ENCODE peak calls at places on chromosomes 1 and 21, in seven cellular contexts. O is mesenchymal stem cell, Q is astrocyte, N is trophoblast cell, D is neural progenitor cell, P is GM23248, E is mammary epithelial cell. F is an unnamed sample. For H3K4me1, the result is how much of the 10 kb centered on the place peaks cover.

GRCh38 chr1:172293379-172293778 is 127.1 kb upstream of the C1orf105 start:
- DNase-seq in O (peak), Q (peak), N (no peak), D (no peak), P (no peak), E (no peak), F (peak)

GRCh38 chr1:178536844-178537371 is 24.0 kb downstream of the TEX35 start:
- DNase-seq in O (peak), Q (peak), N (peak), D (no peak), P (peak), E (peak), F (peak)

GRCh38 chr1:228873714-228874113 is 138.4 kb downstream of the RHOU start:
- DNase-seq in O (no peak), Q (no peak), N (no peak), D (no peak), P (peak), E (no peak), F (no peak)

GRCh38 chr1:94597701-94598100 is 56.1 kb upstream of the F3 start:
- DNase-seq in O (peak), Q (peak), N (peak), D (no peak), P (peak), E (peak), F (peak)

GRCh38 chr1:240122639-240123604 is 31.2 kb downstream of the FMN2 start:
- DNase-seq in O (no peak), Q (peak), N (peak), D (peak), P (no peak), E (no peak), F (peak)

GRCh38 chr1:213201380-213202155 is 150.5 kb downstream of the RPS6KC1 start:
- DNase-seq in O (peak), Q (no peak), N (no peak), D (no peak), P (peak), E (peak), F (no peak)

GRCh38 chr1:115199416-115200132 is 110.3 kb upstream of the TSPAN2 start:
- DNase-seq in O (no peak), Q (no peak), N (no peak), D (no peak), P (no peak), E (no peak), F (no peak)

GRCh38 chr1:152182431-152182830 is 23.4 kb upstream of the RPTN start:
- DNase-seq in O (no peak), Q (peak), N (no peak), D (no peak), P (peak), E (no peak), F (no peak)

GRCh38 chr1:209937996-209938959 is at the start of gene SYT14:
- DNase-seq in O (peak), Q (peak), N (no peak), D (peak), P (peak), E (peak), F (peak)

GRCh38 chr21:31798842-31799691 is 67.1 kb upstream of the SCAF4 start:
- DNase-seq in O (no peak), Q (peak), N (peak), D (no peak), P (no peak), E (peak), F (no peak)

GRCh38 chr1:167431909-167432650 is 86.2 kb downstream of the CD247 start:
- DNase-seq in O (no peak), Q (no peak), N (no peak), D (no peak), P (no peak), E (no peak), F (peak)
- H3K4me2 ChIP-seq in O (no peak), Q (no peak), N (no peak), D (no peak), P (no peak), E (no peak), F (no peak)

DNA sequence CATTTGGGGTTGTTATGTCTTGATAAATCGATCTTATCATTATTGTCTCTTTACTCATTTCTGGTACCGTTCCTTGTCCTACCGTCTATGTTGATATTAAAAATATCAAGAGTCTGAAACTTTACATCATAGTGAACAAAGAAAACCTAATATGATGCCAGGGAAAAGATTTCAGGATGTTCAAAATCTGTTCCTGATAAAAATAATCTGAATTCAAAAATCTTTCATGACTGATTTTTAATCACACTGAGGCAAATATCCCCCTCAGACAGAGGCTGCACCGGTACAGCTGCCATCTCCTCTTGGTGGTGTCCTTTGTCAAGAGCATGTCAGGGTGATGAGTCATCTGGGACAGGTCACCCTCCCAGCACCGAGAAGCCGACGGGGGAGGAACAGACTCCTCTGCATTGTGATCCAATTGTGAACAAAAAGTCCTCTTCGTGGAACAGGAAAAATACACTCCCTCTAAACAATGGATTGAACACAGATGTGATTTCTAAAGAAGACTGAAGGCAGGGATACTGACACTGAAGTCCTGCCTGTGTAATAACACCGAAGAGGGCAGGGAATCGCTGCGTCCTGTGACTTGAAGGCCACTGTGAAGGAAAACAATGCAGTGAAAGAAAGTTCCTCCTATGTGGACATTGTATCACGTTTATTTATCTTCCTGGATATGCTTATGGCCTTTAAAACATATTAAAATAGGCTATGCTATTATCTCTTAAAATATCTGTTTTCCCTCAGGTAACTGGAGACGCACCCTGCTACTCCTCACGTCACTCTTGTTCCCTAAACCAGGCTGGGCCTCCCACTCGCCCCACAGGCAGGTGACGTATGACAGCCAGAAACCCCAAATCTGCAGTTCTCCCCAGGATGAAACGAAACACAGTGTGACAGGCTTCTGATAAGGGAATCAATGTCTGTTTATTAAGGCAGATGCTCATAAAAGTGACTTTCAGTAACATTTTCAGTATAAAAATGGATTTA is 4.3 kb upstream of the SPATC1L start:
- DNase-seq in O (peak), Q (peak), N (peak), D (no peak), P (peak), E (peak), F (no peak)
- H3K4me3 ChIP-seq in O (no peak), Q (no peak), N (no peak), D (no peak), P (peak), E (no peak), F (no peak)

GRCh38 chr1:173476197-173476663 is 905 bp upstream of the PRDX6 start:
- DNase-seq in O (no peak), Q (no peak), N (no peak), D (no peak), P (no peak), E (no peak), F (no peak)
- H3K4me1 ChIP-seq in O (under half), Q (under half), N (under half), D (under half), P (half or more), E (under half), F (half or more)

DNA sequence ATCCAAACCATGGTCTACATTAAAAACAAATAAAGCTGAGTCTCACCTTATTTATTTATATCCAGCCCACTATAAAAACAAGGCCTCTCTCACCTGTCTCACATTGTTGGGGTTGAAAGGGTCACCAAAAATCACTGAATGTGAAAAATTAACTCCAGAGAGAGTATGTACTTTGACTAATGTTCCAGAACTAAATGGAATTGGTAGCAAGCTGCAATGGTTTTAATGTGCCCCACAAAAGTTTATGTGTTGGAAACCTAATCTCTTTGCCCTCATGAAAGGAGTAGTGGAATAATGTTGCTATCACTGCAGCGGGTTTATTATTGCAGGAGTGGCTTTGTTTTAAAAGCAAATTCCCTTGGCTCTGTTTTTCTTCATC is 230.3 kb downstream of the LTN1 start:
- DNase-seq in O (no peak), Q (no peak), N (no peak), D (no peak), P (no peak), E (no peak), F (no peak)
- H3K4me2 ChIP-seq in O (no peak), Q (peak), N (no peak), D (no peak), P (peak), E (no peak), F (no peak)

GRCh38 chr1:22349302-22350043 is 102.2 kb upstream of the ZBTB40 start:
- DNase-seq in O (no peak), Q (no peak), N (no peak), D (no peak), P (no peak), E (no peak), F (peak)
- H3K4me3 ChIP-seq in O (no peak), Q (no peak), N (peak), D (no peak), P (no peak), E (no peak), F (no peak)

DNA sequence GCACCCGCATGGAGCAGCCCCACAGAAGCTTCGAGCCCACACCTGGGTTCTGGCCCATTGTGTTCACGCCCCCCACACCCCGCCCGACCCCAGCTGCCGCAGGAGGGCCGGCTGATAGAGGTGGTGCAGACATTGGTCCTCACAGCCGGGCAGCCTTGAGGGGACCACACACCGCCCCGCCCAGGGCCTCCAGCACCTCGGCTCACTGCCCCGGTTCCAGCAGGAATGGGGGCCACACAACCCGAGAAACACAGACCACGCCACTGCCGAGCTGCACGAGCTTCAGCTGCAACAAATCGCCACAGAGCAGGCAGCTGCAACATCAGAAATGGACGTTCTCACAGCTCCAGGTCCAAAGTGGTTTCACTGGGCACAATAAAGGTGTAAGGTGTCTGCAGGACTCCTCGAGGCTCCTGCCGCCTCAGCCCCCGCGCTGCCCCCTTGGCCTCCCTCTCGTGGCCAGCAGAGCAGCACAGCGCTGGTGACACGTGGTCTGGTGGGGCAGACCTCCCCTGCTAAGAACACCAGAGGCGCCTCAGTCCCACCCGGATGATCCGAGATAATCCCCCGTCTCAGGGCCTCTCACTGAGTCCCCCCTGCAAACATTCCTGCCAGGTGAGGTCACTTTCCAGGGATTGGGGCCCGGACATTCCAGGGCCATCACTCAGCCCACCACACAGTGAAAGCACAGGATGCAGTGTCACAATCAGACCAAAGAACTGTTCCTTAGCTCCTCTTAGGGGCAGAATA is 62.3 kb upstream of the ADARB1 start:
- DNase-seq in O (peak), Q (peak), N (peak), D (peak), P (peak), E (peak), F (peak)
- H3K4me1 ChIP-seq in O (under half), Q (under half), N (under half), D (under half), P (under half), E (under half), F (under half)

GRCh38 chr1:41370756-41371420 is 9.7 kb downstream of the FOXO6 start:
- DNase-seq in O (no peak), Q (no peak), N (no peak), D (no peak), P (no peak), E (no peak), F (peak)

GRCh38 chr1:41372600-41372993 is 11.4 kb downstream of the FOXO6 start:
- DNase-seq in O (no peak), Q (no peak), N (no peak), D (no peak), P (no peak), E (no peak), F (no peak)

GRCh38 chr1:41373373-41373772 is 12.1 kb downstream of the FOXO6 start:
- DNase-seq in O (no peak), Q (no peak), N (no peak), D (no peak), P (no peak), E (no peak), F (peak)

GRCh38 chr1:41370225-41370624 is 9.0 kb downstream of the FOXO6 start:
- DNase-seq in O (no peak), Q (no peak), N (peak), D (no peak), P (no peak), E (no peak), F (peak)

DNA sequence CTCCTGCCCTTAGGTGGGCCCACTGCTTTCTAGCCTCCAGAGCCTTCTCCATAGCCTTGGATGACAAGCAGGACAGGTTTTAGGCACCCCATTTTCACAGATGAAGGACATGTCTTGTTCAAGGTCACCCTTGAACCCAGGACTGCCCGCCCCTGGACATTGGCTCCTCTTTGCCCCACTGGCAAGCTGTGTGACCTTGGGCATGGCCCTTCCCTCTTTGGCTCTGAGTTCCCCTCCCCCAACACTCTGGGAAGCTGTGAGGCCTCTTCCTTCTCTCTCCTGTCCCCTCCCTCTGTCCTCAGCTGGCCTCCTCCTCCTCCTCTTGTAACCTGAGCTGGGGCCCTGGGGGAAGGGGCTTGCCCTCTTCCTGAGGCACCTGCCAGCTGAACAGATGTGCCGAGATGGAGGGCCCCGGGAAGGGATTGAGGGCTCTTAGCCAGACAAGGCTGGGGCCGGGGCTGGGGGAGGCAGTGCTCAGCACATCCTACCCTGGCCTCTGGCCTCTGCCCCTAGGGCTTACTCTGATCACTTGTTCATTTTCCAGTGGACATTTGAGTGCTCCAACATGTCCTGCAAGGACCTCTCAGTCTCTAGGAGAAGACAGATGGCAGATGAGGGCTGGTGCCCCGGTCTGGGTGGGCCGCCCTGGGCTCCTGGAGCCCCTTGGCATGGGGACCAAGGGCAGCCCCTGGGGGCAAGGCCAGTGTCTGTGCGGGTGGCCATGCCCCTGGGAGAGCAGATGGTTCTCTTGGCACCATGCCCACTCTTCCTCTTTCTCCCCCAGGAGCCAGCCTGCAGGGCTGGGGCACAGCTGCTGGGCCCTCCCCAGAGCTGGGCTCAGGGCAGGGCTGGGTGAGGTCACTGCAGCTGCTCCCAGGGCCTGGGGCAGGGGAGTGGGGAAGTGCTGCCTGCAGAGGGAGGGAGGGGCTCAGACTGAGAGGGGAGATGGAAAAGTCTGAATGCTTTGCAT is 10.7 kb downstream of the FOXO6 start:
- DNase-seq in O (no peak), Q (no peak), N (peak), D (peak), P (no peak), E (no peak), F (peak)
- H3K4me2 ChIP-seq in O (no peak), Q (no peak), N (no peak), D (peak), P (no peak), E (no peak), F (no peak)

GRCh38 chr1:201538618-201539551 is at the start of gene NAV1:
- DNase-seq in O (peak), Q (peak), N (peak), D (peak), P (peak), E (no peak), F (peak)

GRCh38 chr1:201537028-201537427 is 1.9 kb upstream of the NAV1 start:
- DNase-seq in O (no peak), Q (no peak), N (no peak), D (no peak), P (peak), E (no peak), F (no peak)

GRCh38 chr1:201536542-201536941 is 2.4 kb upstream of the NAV1 start:
- DNase-seq in O (peak), Q (peak), N (peak), D (no peak), P (peak), E (peak), F (peak)

GRCh38 chr1:201537467-201537866 is 1.5 kb upstream of the NAV1 start:
- DNase-seq in O (no peak), Q (no peak), N (no peak), D (no peak), P (no peak), E (no peak), F (no peak)

DNA sequence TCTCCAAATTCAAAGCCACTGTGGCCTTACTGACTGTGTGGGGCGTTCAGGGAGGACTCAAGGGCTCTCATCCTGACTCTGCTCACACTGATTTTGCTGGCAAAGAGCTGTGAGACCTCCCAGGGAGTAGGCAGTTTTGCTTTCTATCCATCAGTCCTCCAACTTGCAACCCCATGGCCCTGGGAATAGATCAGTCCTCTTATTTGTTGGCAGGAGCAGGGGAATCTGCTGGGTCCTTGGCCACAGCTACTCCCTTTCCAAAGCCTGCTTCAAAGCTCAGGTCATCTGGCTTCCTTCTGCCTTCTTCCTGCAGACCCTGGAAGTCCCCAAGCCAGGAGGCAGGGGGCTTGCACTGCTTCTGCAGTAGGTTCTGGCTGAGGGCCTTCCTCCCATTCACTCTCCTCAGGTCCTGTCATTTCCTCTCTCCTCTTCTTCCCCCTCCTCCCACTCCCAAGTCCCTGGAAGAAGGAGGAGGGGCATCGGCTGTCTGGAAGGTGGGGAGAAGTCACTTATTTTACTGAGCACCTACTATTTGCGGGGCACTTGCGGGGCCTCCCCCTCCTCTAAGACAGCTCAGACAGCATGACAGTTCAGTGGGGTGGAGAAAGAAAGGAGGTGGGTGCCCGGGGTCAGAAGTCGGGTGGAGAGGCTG is 835 bp upstream of the NAV1 start:
- DNase-seq in O (peak), Q (no peak), N (no peak), D (peak), P (peak), E (no peak), F (peak)
- H3K4me3 ChIP-seq in O (peak), Q (peak), N (peak), D (peak), P (peak), E (peak), F (peak)

DNA sequence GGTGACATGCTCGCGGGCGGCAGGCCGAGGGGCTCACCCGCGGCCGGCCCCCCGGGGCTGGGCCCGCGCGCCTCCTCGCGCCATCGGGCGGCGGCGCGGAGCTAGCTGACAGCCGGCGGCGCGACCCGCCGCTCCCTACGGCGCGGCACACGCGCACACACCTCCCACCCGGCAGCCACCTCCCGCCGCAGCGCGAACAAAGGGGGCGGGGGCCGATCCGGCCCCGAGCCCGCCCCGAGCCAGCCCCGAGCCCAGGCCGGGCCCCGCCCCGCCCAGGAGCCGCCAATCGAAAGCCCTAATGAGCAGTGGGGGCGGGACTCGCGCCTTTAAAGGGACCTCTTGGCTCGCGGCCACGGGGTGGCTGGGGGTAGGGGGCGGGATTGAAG is at the start of gene KIF21B:
- DNase-seq in O (peak), Q (no peak), N (peak), D (peak), P (peak), E (peak), F (peak)
- H3K4me1 ChIP-seq in O (under half), Q (under half), N (under half), D (under half), P (under half), E (under half), F (under half)

GRCh38 chr1:226838456-226838855 is 32.0 kb upstream of the PSEN2 start:
- DNase-seq in O (no peak), Q (no peak), N (no peak), D (peak), P (no peak), E (no peak), F (no peak)
- H3K4me2 ChIP-seq in O (no peak), Q (no peak), N (no peak), D (peak), P (no peak), E (no peak), F (no peak)